ENCODE peak calls at places on chromosomes 6 and 20, in seven cellular contexts. One of them, this sample, is unnamed.

GRCh38 chr6:44464527-44465310 is 77.2 kb downstream of the CDC5L start:
- DNase-seq in H1: no peak
- DNase-seq in IMR-90: peak
- DNase-seq in trophoblast cell: no peak
- DNase-seq in neuronal stem cell: no peak
- DNase-seq in mesendoderm: peak
- DNase-seq in mesenchymal stem cell: no peak
- DNase-seq in this sample: no peak

GRCh38 chr6:27829453-27830211 is 82.6 kb downstream of the OR2B2 start:
- DNase-seq in mesenchymal stem cell: peak
- DNase-seq in trophoblast cell: no peak
- DNase-seq in IMR-90: peak
- DNase-seq in neuronal stem cell: no peak
- DNase-seq in mesendoderm: peak
- DNase-seq in H1: no peak
- DNase-seq in this sample: no peak

GRCh38 chr6:109695468-109695867 is 4.4 kb downstream of the FIG4 start:
- DNase-seq in trophoblast cell: no peak
- DNase-seq in mesendoderm: peak
- DNase-seq in H1: no peak
- DNase-seq in mesenchymal stem cell: no peak
- DNase-seq in neuronal stem cell: no peak
- DNase-seq in IMR-90: no peak
- DNase-seq in this sample: no peak

GRCh38 chr6:146881228-146882181 is 282.7 kb downstream of the ADGB start:
- DNase-seq in IMR-90: peak
- DNase-seq in trophoblast cell: no peak
- DNase-seq in mesendoderm: peak
- DNase-seq in mesenchymal stem cell: no peak
- DNase-seq in H1: no peak
- DNase-seq in neuronal stem cell: no peak
- DNase-seq in this sample: no peak

GRCh38 chr6:21846541-21847451 is 253.2 kb downstream of the SOX4 start:
- DNase-seq in mesenchymal stem cell: peak
- DNase-seq in trophoblast cell: no peak
- DNase-seq in mesendoderm: no peak
- DNase-seq in neuronal stem cell: peak
- DNase-seq in IMR-90: peak
- DNase-seq in H1: no peak
- DNase-seq in this sample: peak

GRCh38 chr6:143807103-143807425 is 36.1 kb upstream of the LTV1 start:
- DNase-seq in mesenchymal stem cell: no peak
- DNase-seq in neuronal stem cell: no peak
- DNase-seq in trophoblast cell: no peak
- DNase-seq in H1: no peak
- DNase-seq in IMR-90: no peak
- DNase-seq in mesendoderm: no peak
- DNase-seq in this sample: no peak

GRCh38 chr20:57991211-57991841 is 237.1 kb downstream of the ANKRD60 start:
- DNase-seq in trophoblast cell: peak
- DNase-seq in mesendoderm: peak
- DNase-seq in IMR-90: no peak
- DNase-seq in neuronal stem cell: no peak
- DNase-seq in H1: peak
- DNase-seq in mesenchymal stem cell: no peak
- DNase-seq in this sample: no peak

GRCh38 chr20:4026093-4026601 is 10.8 kb upstream of the RNF24 start:
- DNase-seq in neuronal stem cell: no peak
- DNase-seq in mesendoderm: peak
- DNase-seq in mesenchymal stem cell: peak
- DNase-seq in H1: no peak
- DNase-seq in trophoblast cell: no peak
- DNase-seq in IMR-90: peak
- DNase-seq in this sample: peak

GRCh38 chr20:13800728-13801134 is 15.9 kb downstream of the NDUFAF5 start:
- DNase-seq in H1: no peak
- DNase-seq in neuronal stem cell: no peak
- DNase-seq in mesendoderm: no peak
- DNase-seq in trophoblast cell: no peak
- DNase-seq in IMR-90: peak
- DNase-seq in mesenchymal stem cell: peak
- DNase-seq in this sample: no peak

GRCh38 chr20:57780398-57780797 is 70.6 kb upstream of the PMEPA1 start:
- DNase-seq in trophoblast cell: no peak
- DNase-seq in H1: no peak
- DNase-seq in mesenchymal stem cell: no peak
- DNase-seq in IMR-90: no peak
- DNase-seq in neuronal stem cell: no peak
- DNase-seq in mesendoderm: no peak
- DNase-seq in this sample: no peak

GRCh38 chr20:45968081-45968671 is 3.8 kb downstream of the ZNF335 start:
- DNase-seq in mesendoderm: no peak
- DNase-seq in mesenchymal stem cell: peak
- DNase-seq in neuronal stem cell: no peak
- DNase-seq in H1: no peak
- DNase-seq in IMR-90: no peak
- DNase-seq in trophoblast cell: no peak
- DNase-seq in this sample: no peak

GRCh38 chr20:38043512-38044300 is 10.2 kb downstream of the RPRD1B start:
- DNase-seq in mesenchymal stem cell: peak
- DNase-seq in mesendoderm: peak
- DNase-seq in neuronal stem cell: no peak
- DNase-seq in trophoblast cell: peak
- DNase-seq in H1: no peak
- DNase-seq in IMR-90: peak
- DNase-seq in this sample: no peak

GRCh38 chr20:45934046-45934586 is 367 bp upstream of the PCIF1 start:
- DNase-seq in H1: peak
- DNase-seq in IMR-90: peak
- DNase-seq in mesenchymal stem cell: peak
- DNase-seq in neuronal stem cell: no peak
- DNase-seq in trophoblast cell: no peak
- DNase-seq in mesendoderm: peak
- DNase-seq in this sample: peak

GRCh38 chr20:44711237-44711636 is 3.9 kb upstream of the CCN5 start:
- DNase-seq in IMR-90: peak
- DNase-seq in mesendoderm: no peak
- DNase-seq in trophoblast cell: no peak
- DNase-seq in H1: no peak
- DNase-seq in neuronal stem cell: no peak
- DNase-seq in mesenchymal stem cell: no peak
- DNase-seq in this sample: no peak

GRCh38 chr6:74931567-74931966 is 274.3 kb downstream of the COL12A1 start:
- DNase-seq in mesendoderm: no peak
- DNase-seq in H1: no peak
- DNase-seq in mesenchymal stem cell: peak
- DNase-seq in trophoblast cell: peak
- DNase-seq in IMR-90: peak
- DNase-seq in neuronal stem cell: no peak
- DNase-seq in this sample: no peak
- H3K4me2 ChIP-seq in mesendoderm: no peak
- H3K4me2 ChIP-seq in H1: no peak
- H3K4me2 ChIP-seq in mesenchymal stem cell: peak
- H3K4me2 ChIP-seq in trophoblast cell: no peak
- H3K4me2 ChIP-seq in IMR-90: peak
- H3K4me2 ChIP-seq in neuronal stem cell: no peak
- H3K4me2 ChIP-seq in this sample: no peak

DNA sequence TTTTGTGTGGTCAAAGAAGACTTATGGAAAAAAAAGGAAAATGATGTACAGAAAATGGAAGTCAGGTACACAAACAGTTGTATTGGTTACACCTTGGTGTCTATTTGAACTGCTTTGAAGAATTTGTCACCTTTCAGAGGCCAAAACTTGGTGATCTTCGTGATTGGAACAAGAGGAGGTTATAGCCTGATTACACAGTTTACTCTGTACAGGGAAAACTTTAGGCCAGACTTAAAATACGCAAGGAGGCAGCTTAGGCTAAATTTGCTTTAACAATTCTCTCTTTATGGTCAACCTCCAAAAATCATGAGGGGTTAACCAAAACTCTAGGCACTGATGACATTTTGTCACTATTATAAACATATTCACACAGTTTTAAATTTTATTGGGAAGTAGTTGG is 353.7 kb downstream of the PRKN start:
- DNase-seq in mesenchymal stem cell: no peak
- DNase-seq in mesendoderm: no peak
- DNase-seq in trophoblast cell: no peak
- DNase-seq in H1: no peak
- DNase-seq in neuronal stem cell: no peak
- DNase-seq in IMR-90: no peak
- DNase-seq in this sample: no peak
- H2AK5ac ChIP-seq in mesenchymal stem cell: no peak
- H2AK5ac ChIP-seq in mesendoderm: no peak
- H2AK5ac ChIP-seq in trophoblast cell: no peak
- H2AK5ac ChIP-seq in H1: no peak
- H2AK5ac ChIP-seq in neuronal stem cell: no peak
- H2AK5ac ChIP-seq in IMR-90: no peak
- H2AK5ac ChIP-seq in this sample: no peak

GRCh38 chr6:165708985-165709576 is 46.0 kb upstream of the PDE10A start:
- DNase-seq in trophoblast cell: no peak
- DNase-seq in mesenchymal stem cell: no peak
- DNase-seq in H1: no peak
- DNase-seq in IMR-90: no peak
- DNase-seq in mesendoderm: no peak
- DNase-seq in neuronal stem cell: no peak
- DNase-seq in this sample: no peak
- H3K4me2 ChIP-seq in trophoblast cell: no peak
- H3K4me2 ChIP-seq in mesenchymal stem cell: no peak
- H3K4me2 ChIP-seq in H1: no peak
- H3K4me2 ChIP-seq in IMR-90: no peak
- H3K4me2 ChIP-seq in mesendoderm: no peak
- H3K4me2 ChIP-seq in neuronal stem cell: no peak
- H3K4me2 ChIP-seq in this sample: no peak

DNA sequence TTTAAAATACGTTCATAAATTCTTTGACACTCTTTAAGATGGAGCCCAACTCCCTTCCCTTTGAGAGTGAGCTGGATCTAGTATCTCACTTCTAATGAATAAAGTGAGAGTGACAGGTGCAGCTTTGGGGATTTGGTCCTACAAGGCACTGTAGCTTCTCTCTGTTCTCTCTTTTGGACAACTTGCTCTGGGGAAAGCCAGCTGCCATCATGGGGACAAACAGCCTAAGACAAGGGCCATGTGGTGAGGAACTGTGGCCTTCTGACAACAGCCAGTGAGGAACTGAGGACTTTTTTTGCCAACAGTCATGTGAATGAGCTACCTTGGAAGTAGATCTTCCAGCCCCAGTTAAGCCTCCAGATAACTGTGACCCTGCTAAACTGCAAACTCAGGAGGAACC is 272.8 kb upstream of the AGPAT4 start:
- DNase-seq in mesenchymal stem cell: no peak
- DNase-seq in trophoblast cell: no peak
- DNase-seq in mesendoderm: no peak
- DNase-seq in H1: no peak
- DNase-seq in IMR-90: no peak
- DNase-seq in neuronal stem cell: no peak
- DNase-seq in this sample: no peak
- H2AK5ac ChIP-seq in mesenchymal stem cell: no peak
- H2AK5ac ChIP-seq in trophoblast cell: no peak
- H2AK5ac ChIP-seq in mesendoderm: no peak
- H2AK5ac ChIP-seq in H1: no peak
- H2AK5ac ChIP-seq in IMR-90: no peak
- H2AK5ac ChIP-seq in neuronal stem cell: no peak
- H2AK5ac ChIP-seq in this sample: no peak

This sample was measured in H9.